ENCODE peak calls at places on chromosomes 3 and 15, in seven cellular contexts. One of them, this sample, is unnamed.

GRCh38 chr3:9778102-9778501 is 8.4 kb upstream of the CAMK1 start:
- DNase-seq in stomach: no peak
- DNase-seq in breast epithelium: no peak
- DNase-seq in A549: no peak
- DNase-seq in caudate nucleus: peak
- DNase-seq in dorsolateral prefrontal cortex: no peak
- DNase-seq in substantia nigra: no peak
- DNase-seq in this sample: peak

GRCh38 chr3:193803288-193803687 is 210.3 kb downstream of the OPA1 start:
- DNase-seq in substantia nigra: no peak
- DNase-seq in breast epithelium: no peak
- DNase-seq in stomach: peak
- DNase-seq in caudate nucleus: no peak
- DNase-seq in A549: no peak
- DNase-seq in dorsolateral prefrontal cortex: no peak
- DNase-seq in this sample: no peak

GRCh38 chr15:70245932-70246622 is 148.4 kb upstream of the TLE3 start:
- DNase-seq in substantia nigra: no peak
- DNase-seq in stomach: peak
- DNase-seq in A549: peak
- DNase-seq in caudate nucleus: peak
- DNase-seq in breast epithelium: no peak
- DNase-seq in dorsolateral prefrontal cortex: no peak
- DNase-seq in this sample: no peak

GRCh38 chr3:133927543-133928066 is 31.9 kb upstream of the RAB6B start:
- DNase-seq in dorsolateral prefrontal cortex: no peak
- DNase-seq in caudate nucleus: peak
- DNase-seq in stomach: peak
- DNase-seq in substantia nigra: no peak
- DNase-seq in breast epithelium: no peak
- DNase-seq in A549: peak
- DNase-seq in this sample: no peak

GRCh38 chr3:149009732-149010131 is 18.4 kb downstream of the GYG1 start:
- DNase-seq in breast epithelium: no peak
- DNase-seq in dorsolateral prefrontal cortex: no peak
- DNase-seq in A549: no peak
- DNase-seq in stomach: no peak
- DNase-seq in caudate nucleus: no peak
- DNase-seq in substantia nigra: no peak
- DNase-seq in this sample: no peak

GRCh38 chr3:126913524-126913923 is 69.4 kb upstream of the PLXNA1 start:
- DNase-seq in breast epithelium: no peak
- DNase-seq in dorsolateral prefrontal cortex: no peak
- DNase-seq in stomach: no peak
- DNase-seq in caudate nucleus: no peak
- DNase-seq in A549: no peak
- DNase-seq in substantia nigra: no peak
- DNase-seq in this sample: no peak

GRCh38 chr3:186592682-186593081 is 20.2 kb upstream of the AHSG start:
- DNase-seq in caudate nucleus: no peak
- DNase-seq in dorsolateral prefrontal cortex: no peak
- DNase-seq in substantia nigra: no peak
- DNase-seq in A549: no peak
- DNase-seq in stomach: no peak
- DNase-seq in breast epithelium: no peak
- DNase-seq in this sample: no peak

GRCh38 chr15:72237286-72238224 is 6.6 kb upstream of the PKM start:
- DNase-seq in dorsolateral prefrontal cortex: no peak
- DNase-seq in stomach: peak
- DNase-seq in breast epithelium: peak
- DNase-seq in substantia nigra: no peak
- DNase-seq in caudate nucleus: no peak
- DNase-seq in A549: peak
- DNase-seq in this sample: peak

GRCh38 chr3:125232394-125232793 is 19.8 kb upstream of the SLC12A8 start:
- DNase-seq in breast epithelium: no peak
- DNase-seq in substantia nigra: no peak
- DNase-seq in A549: no peak
- DNase-seq in stomach: no peak
- DNase-seq in dorsolateral prefrontal cortex: no peak
- DNase-seq in caudate nucleus: no peak
- DNase-seq in this sample: no peak

GRCh38 chr3:112302881-112303761 is 9.1 kb upstream of the SLC9C1 start:
- DNase-seq in substantia nigra: no peak
- DNase-seq in caudate nucleus: no peak
- DNase-seq in stomach: no peak
- DNase-seq in dorsolateral prefrontal cortex: no peak
- DNase-seq in breast epithelium: no peak
- DNase-seq in A549: no peak
- DNase-seq in this sample: no peak
- H3K27ac ChIP-seq in substantia nigra: no peak
- H3K27ac ChIP-seq in caudate nucleus: no peak
- H3K27ac ChIP-seq in stomach: peak
- H3K27ac ChIP-seq in dorsolateral prefrontal cortex: no peak
- H3K27ac ChIP-seq in breast epithelium: no peak
- H3K27ac ChIP-seq in A549: no peak
- H3K27ac ChIP-seq in this sample: peak

GRCh38 chr3:138378990-138379389 is 30.6 kb downstream of the MRAS start:
- DNase-seq in breast epithelium: no peak
- DNase-seq in A549: no peak
- DNase-seq in stomach: no peak
- DNase-seq in dorsolateral prefrontal cortex: no peak
- DNase-seq in caudate nucleus: no peak
- DNase-seq in substantia nigra: no peak
- DNase-seq in this sample: no peak

GRCh38 chr3:138384971-138385370 is 36.6 kb downstream of the MRAS start:
- DNase-seq in caudate nucleus: no peak
- DNase-seq in A549: no peak
- DNase-seq in stomach: no peak
- DNase-seq in substantia nigra: no peak
- DNase-seq in breast epithelium: no peak
- DNase-seq in dorsolateral prefrontal cortex: no peak
- DNase-seq in this sample: no peak

GRCh38 chr3:138383715-138384114 is 35.3 kb downstream of the MRAS start:
- DNase-seq in breast epithelium: no peak
- DNase-seq in A549: no peak
- DNase-seq in caudate nucleus: no peak
- DNase-seq in dorsolateral prefrontal cortex: no peak
- DNase-seq in stomach: no peak
- DNase-seq in substantia nigra: no peak
- DNase-seq in this sample: no peak

GRCh38 chr3:138381413-138381901 is 33.1 kb downstream of the MRAS start:
- DNase-seq in breast epithelium: peak
- DNase-seq in A549: no peak
- DNase-seq in caudate nucleus: peak
- DNase-seq in stomach: no peak
- DNase-seq in substantia nigra: peak
- DNase-seq in dorsolateral prefrontal cortex: peak
- DNase-seq in this sample: peak

GRCh38 chr3:138381950-138382715 is 33.8 kb downstream of the MRAS start:
- DNase-seq in substantia nigra: peak
- DNase-seq in dorsolateral prefrontal cortex: no peak
- DNase-seq in A549: no peak
- DNase-seq in stomach: peak
- DNase-seq in caudate nucleus: peak
- DNase-seq in breast epithelium: peak
- DNase-seq in this sample: peak
- H3K27ac ChIP-seq in substantia nigra: peak
- H3K27ac ChIP-seq in dorsolateral prefrontal cortex: peak
- H3K27ac ChIP-seq in A549: peak
- H3K27ac ChIP-seq in stomach: peak
- H3K27ac ChIP-seq in caudate nucleus: peak
- H3K27ac ChIP-seq in breast epithelium: peak
- H3K27ac ChIP-seq in this sample: peak

DNA sequence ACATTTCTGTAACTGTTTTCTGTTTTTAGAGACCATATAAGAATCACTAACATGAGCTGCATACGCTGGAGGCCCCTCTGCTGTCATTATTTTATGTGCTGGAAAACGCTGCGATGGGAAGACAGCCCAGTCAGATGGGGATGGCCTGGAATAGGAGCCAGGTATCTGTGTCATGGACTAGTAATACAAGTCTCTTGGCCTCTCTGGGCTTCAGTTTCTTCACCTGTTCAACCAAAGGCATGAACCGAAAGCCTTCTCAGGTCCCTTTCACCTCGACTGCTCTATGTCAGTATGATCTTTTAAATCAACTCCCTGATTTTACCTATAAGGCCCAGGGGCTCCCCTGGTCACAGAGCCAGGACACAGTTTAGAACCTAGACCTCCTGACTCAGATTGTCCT is 14.6 kb upstream of the RFTN1 start:
- DNase-seq in dorsolateral prefrontal cortex: no peak
- DNase-seq in breast epithelium: no peak
- DNase-seq in substantia nigra: no peak
- DNase-seq in caudate nucleus: no peak
- DNase-seq in stomach: no peak
- DNase-seq in A549: no peak
- DNase-seq in this sample: no peak
- H3K27ac ChIP-seq in dorsolateral prefrontal cortex: no peak
- H3K27ac ChIP-seq in breast epithelium: no peak
- H3K27ac ChIP-seq in substantia nigra: no peak
- H3K27ac ChIP-seq in caudate nucleus: no peak
- H3K27ac ChIP-seq in stomach: no peak
- H3K27ac ChIP-seq in A549: no peak
- H3K27ac ChIP-seq in this sample: no peak

GRCh38 chr15:63094495-63094931 is 27.1 kb upstream of the LACTB start:
- DNase-seq in substantia nigra: no peak
- DNase-seq in A549: no peak
- DNase-seq in stomach: no peak
- DNase-seq in caudate nucleus: no peak
- DNase-seq in breast epithelium: no peak
- DNase-seq in dorsolateral prefrontal cortex: no peak
- DNase-seq in this sample: no peak
- H3K27ac ChIP-seq in substantia nigra: no peak
- H3K27ac ChIP-seq in A549: peak
- H3K27ac ChIP-seq in stomach: no peak
- H3K27ac ChIP-seq in caudate nucleus: no peak
- H3K27ac ChIP-seq in breast epithelium: no peak
- H3K27ac ChIP-seq in dorsolateral prefrontal cortex: no peak
- H3K27ac ChIP-seq in this sample: peak

GRCh38 chr15:41950127-41950483 is 22.3 kb downstream of the EHD4 start:
- DNase-seq in stomach: no peak
- DNase-seq in dorsolateral prefrontal cortex: no peak
- DNase-seq in substantia nigra: no peak
- DNase-seq in caudate nucleus: no peak
- DNase-seq in A549: no peak
- DNase-seq in breast epithelium: no peak
- DNase-seq in this sample: no peak
- H3K27ac ChIP-seq in stomach: peak
- H3K27ac ChIP-seq in dorsolateral prefrontal cortex: no peak
- H3K27ac ChIP-seq in substantia nigra: no peak
- H3K27ac ChIP-seq in caudate nucleus: no peak
- H3K27ac ChIP-seq in A549: no peak
- H3K27ac ChIP-seq in breast epithelium: no peak
- H3K27ac ChIP-seq in this sample: no peak

DNA sequence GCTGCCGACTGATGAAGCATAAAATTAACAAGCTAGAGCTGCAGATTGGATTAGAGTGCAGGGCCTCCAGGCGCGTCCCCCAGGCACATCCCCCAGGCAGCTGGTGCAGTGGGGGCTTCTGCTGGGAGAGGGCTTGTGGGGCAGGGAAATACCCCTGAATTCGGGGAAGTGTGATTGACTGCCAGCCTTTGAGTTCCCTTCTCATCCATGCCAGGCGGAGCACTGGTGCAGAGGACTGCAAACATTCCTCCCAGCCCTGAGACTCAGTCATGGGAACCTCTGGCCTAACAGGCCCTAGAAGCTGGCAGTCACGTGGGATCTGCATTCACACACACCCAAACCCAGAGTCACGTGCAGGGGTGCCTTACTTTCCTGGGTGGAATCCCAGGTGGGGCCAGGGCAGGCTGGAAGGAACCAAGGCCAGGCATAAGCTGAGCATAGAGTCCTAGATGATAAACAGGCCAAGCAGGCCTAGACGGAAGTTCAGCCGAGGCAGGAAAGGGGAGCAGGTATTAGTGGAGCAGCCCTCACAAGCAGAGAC is 46.2 kb upstream of the SEC22A start:
- DNase-seq in breast epithelium: no peak
- DNase-seq in substantia nigra: no peak
- DNase-seq in stomach: peak
- DNase-seq in A549: no peak
- DNase-seq in caudate nucleus: no peak
- DNase-seq in dorsolateral prefrontal cortex: no peak
- DNase-seq in this sample: no peak
- H3K27ac ChIP-seq in breast epithelium: no peak
- H3K27ac ChIP-seq in substantia nigra: no peak
- H3K27ac ChIP-seq in stomach: peak
- H3K27ac ChIP-seq in A549: no peak
- H3K27ac ChIP-seq in caudate nucleus: no peak
- H3K27ac ChIP-seq in dorsolateral prefrontal cortex: no peak
- H3K27ac ChIP-seq in this sample: no peak

DNA sequence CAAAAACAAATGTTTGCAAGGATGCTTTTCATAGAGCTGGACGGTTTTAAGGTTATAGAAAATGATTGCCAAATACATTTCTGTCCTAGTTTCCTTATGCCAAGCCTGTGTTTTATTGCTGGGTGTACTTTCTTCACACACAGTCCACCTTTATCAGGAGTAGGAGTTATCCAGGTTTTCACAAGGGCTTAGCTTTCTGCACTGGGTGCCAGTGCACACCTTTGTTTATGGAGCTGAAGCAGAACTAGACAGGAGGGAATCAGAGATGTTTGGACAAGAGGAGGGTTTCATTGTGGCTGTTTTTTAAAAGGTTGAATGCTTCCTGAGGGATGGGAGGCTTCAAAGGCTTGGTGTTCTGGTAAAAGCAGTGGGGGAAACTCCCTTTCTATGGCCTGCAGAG is 29.5 kb upstream of the FAM3D start:
- DNase-seq in caudate nucleus: no peak
- DNase-seq in dorsolateral prefrontal cortex: no peak
- DNase-seq in substantia nigra: no peak
- DNase-seq in A549: no peak
- DNase-seq in stomach: peak
- DNase-seq in breast epithelium: no peak
- DNase-seq in this sample: no peak
- H3K27ac ChIP-seq in caudate nucleus: no peak
- H3K27ac ChIP-seq in dorsolateral prefrontal cortex: no peak
- H3K27ac ChIP-seq in substantia nigra: no peak
- H3K27ac ChIP-seq in A549: no peak
- H3K27ac ChIP-seq in stomach: peak
- H3K27ac ChIP-seq in breast epithelium: no peak
- H3K27ac ChIP-seq in this sample: no peak

GRCh38 chr15:34337557-34338306 is at the start of gene SLC12A6:
- DNase-seq in substantia nigra: peak
- DNase-seq in dorsolateral prefrontal cortex: peak
- DNase-seq in caudate nucleus: peak
- DNase-seq in A549: peak
- DNase-seq in breast epithelium: peak
- DNase-seq in stomach: peak
- DNase-seq in this sample: peak
- H3K27ac ChIP-seq in substantia nigra: peak
- H3K27ac ChIP-seq in dorsolateral prefrontal cortex: peak
- H3K27ac ChIP-seq in caudate nucleus: peak
- H3K27ac ChIP-seq in A549: peak
- H3K27ac ChIP-seq in breast epithelium: peak
- H3K27ac ChIP-seq in stomach: peak
- H3K27ac ChIP-seq in this sample: peak

GRCh38 chr3:111128884-111129283 is 57.3 kb downstream of the NECTIN3 start:
- DNase-seq in breast epithelium: no peak
- DNase-seq in substantia nigra: no peak
- DNase-seq in stomach: no peak
- DNase-seq in caudate nucleus: no peak
- DNase-seq in dorsolateral prefrontal cortex: no peak
- DNase-seq in A549: no peak
- DNase-seq in this sample: no peak
- H3K27ac ChIP-seq in breast epithelium: no peak
- H3K27ac ChIP-seq in substantia nigra: no peak
- H3K27ac ChIP-seq in stomach: no peak
- H3K27ac ChIP-seq in caudate nucleus: no peak
- H3K27ac ChIP-seq in dorsolateral prefrontal cortex: no peak
- H3K27ac ChIP-seq in A549: no peak
- H3K27ac ChIP-seq in this sample: no peak

GRCh38 chr3:129854460-129854859 is 39.1 kb downstream of the TMCC1 start:
- DNase-seq in A549: no peak
- DNase-seq in substantia nigra: no peak
- DNase-seq in caudate nucleus: no peak
- DNase-seq in dorsolateral prefrontal cortex: no peak
- DNase-seq in breast epithelium: no peak
- DNase-seq in stomach: no peak
- DNase-seq in this sample: no peak
- H3K27ac ChIP-seq in A549: peak
- H3K27ac ChIP-seq in substantia nigra: no peak
- H3K27ac ChIP-seq in caudate nucleus: peak
- H3K27ac ChIP-seq in dorsolateral prefrontal cortex: no peak
- H3K27ac ChIP-seq in breast epithelium: no peak
- H3K27ac ChIP-seq in stomach: peak
- H3K27ac ChIP-seq in this sample: no peak

This sample was measured in uterus.